ENCODE peak calls at places on chromosomes 2 and 18, in seven cellular contexts. Q, I, A, O, E, K and R are unnamed samples.

GRCh38 chr18:44920441-44920840 is 239.8 kb downstream of the SETBP1 start:
- DNase-seq in Q (no peak), I (no peak), A (no peak), O (no peak), E (no peak), K (no peak), R (no peak)

GRCh38 chr18:57446322-57446721 is 11.1 kb downstream of the ONECUT2 start:
- DNase-seq in Q (no peak), I (no peak), A (peak; percentile 58), O (peak; percentile 27), E (no peak), K (peak; percentile 55), R (peak; percentile 24)

GRCh38 chr18:63339920-63340484 is 20.4 kb upstream of the BCL2 start:
- DNase-seq in Q (peak; percentile 15), I (peak; percentile 35), A (peak; percentile 30), O (peak; percentile 45), E (no peak), K (peak; percentile 53), R (peak; percentile 51)

GRCh38 chr18:59039449-59039848 is 100.2 kb upstream of the SEC11C start:
- DNase-seq in Q (no peak), I (no peak), A (no peak), O (no peak), E (peak; percentile 38), K (no peak), R (no peak)

GRCh38 chr2:3198119-3198518 is 179.5 kb downstream of the EIPR1 start:
- DNase-seq in Q (no peak), I (no peak), A (peak; percentile 58), O (peak; percentile 21), E (no peak), K (peak; percentile 22), R (no peak)

GRCh38 chr2:191302459-191303155 is 57.4 kb downstream of the MYO1B start:
- DNase-seq in Q (peak; percentile 32), I (no peak), A (peak; percentile 69), O (no peak), E (no peak), K (peak; percentile 6), R (peak; percentile 31)

GRCh38 chr2:61460168-61460567 is 10.7 kb downstream of the USP34 start:
- DNase-seq in Q (no peak), I (no peak), A (peak; percentile 64), O (no peak), E (no peak), K (no peak), R (peak; percentile 88)

GRCh38 chr18:35497006-35497333 is 790 bp downstream of the INO80C start:
- DNase-seq in Q (no peak), I (no peak), A (no peak), O (no peak), E (no peak), K (peak; percentile 60), R (peak; percentile 60)

GRCh38 chr2:112674229-112674628 is 28.5 kb downstream of the SLC20A1 start:
- DNase-seq in Q (peak; percentile 10), I (peak; percentile 28), A (no peak), O (no peak), E (peak; percentile 89), K (peak; percentile 58), R (peak; percentile 95)

GRCh38 chr2:192127434-192127833 is 67.3 kb downstream of the TMEFF2 start:
- DNase-seq in Q (no peak), I (no peak), A (no peak), O (no peak), E (no peak), K (no peak), R (no peak)

GRCh38 chr2:235325126-235325525 is 168.7 kb upstream of the AGAP1 start:
- DNase-seq in Q (no peak), I (no peak), A (no peak), O (no peak), E (no peak), K (no peak), R (no peak)

GRCh38 chr18:78948707-78949106 is 30.9 kb upstream of the SALL3 start:
- DNase-seq in Q (no peak), I (no peak), A (no peak), O (no peak), E (no peak), K (no peak), R (no peak)

GRCh38 chr2:206521612-206522011 is 78.3 kb downstream of the ADAM23 start:
- DNase-seq in Q (no peak), I (no peak), A (no peak), O (no peak), E (no peak), K (no peak), R (peak; percentile 1)

GRCh38 chr2:43609304-43609883 is 13.6 kb upstream of the THADA start:
- DNase-seq in Q (peak; percentile 33), I (no peak), A (peak; percentile 66), O (peak; percentile 64), E (no peak), K (peak; percentile 74), R (peak; percentile 63)

GRCh38 chr2:112836695-112837117 is at the start of gene IL1B:
- DNase-seq in Q (peak; percentile 15), I (no peak), A (peak; percentile 16), O (no peak), E (no peak), K (no peak), R (peak; percentile 97)

GRCh38 chr18:79867666-79868065 is 69.9 kb downstream of the KCNG2 start:
- DNase-seq in Q (no peak), I (no peak), A (no peak), O (no peak), E (peak; percentile 48), K (no peak), R (no peak)

GRCh38 chr2:201116115-201116958 is at the start of gene CFLAR:
- DNase-seq in Q (peak; percentile 80), I (peak; percentile 69), A (peak; percentile 80), O (peak; percentile 68), E (peak; percentile 97), K (peak; percentile 88), R (peak; percentile 77)

GRCh38 chr18:23307567-23308295 is 145.4 kb upstream of the RIOK3 start:
- DNase-seq in Q (no peak), I (no peak), A (no peak), O (peak; percentile 40), E (peak; percentile 82), K (no peak), R (peak; percentile 53)

GRCh38 chr2:69770193-69770702 is 28.3 kb downstream of the ANXA4 start:
- DNase-seq in Q (no peak), I (no peak), A (peak; percentile 77), O (no peak), E (no peak), K (peak; percentile 72), R (peak; percentile 70)

GRCh38 chr2:50564781-50565180 is 467.2 kb downstream of the NRXN1 start:
- DNase-seq in Q (no peak), I (no peak), A (no peak), O (no peak), E (no peak), K (no peak), R (no peak)

GRCh38 chr2:114797540-114797939 is 355.1 kb downstream of the DPP10 start:
- DNase-seq in Q (no peak), I (no peak), A (peak; percentile 84), O (no peak), E (no peak), K (no peak), R (no peak)

GRCh38 chr2:118310016-118310877 is 222.0 kb downstream of the INSIG2 start:
- DNase-seq in Q (peak; percentile 30), I (peak; percentile 15), A (no peak), O (no peak), E (no peak), K (peak; percentile 65), R (peak; percentile 19)

GRCh38 chr2:73987109-73987947 is 2.6 kb downstream of the TET3 start:
- DNase-seq in Q (peak; percentile 37), I (no peak), A (no peak), O (no peak), E (peak; percentile 85), K (peak; percentile 78), R (peak; percentile 63)

GRCh38 chr2:95058989-95059601 is 33.6 kb downstream of the MAL start:
- DNase-seq in Q (peak; percentile 95), I (no peak), A (no peak), O (no peak), E (peak; percentile 44), K (no peak), R (no peak)

DNA sequence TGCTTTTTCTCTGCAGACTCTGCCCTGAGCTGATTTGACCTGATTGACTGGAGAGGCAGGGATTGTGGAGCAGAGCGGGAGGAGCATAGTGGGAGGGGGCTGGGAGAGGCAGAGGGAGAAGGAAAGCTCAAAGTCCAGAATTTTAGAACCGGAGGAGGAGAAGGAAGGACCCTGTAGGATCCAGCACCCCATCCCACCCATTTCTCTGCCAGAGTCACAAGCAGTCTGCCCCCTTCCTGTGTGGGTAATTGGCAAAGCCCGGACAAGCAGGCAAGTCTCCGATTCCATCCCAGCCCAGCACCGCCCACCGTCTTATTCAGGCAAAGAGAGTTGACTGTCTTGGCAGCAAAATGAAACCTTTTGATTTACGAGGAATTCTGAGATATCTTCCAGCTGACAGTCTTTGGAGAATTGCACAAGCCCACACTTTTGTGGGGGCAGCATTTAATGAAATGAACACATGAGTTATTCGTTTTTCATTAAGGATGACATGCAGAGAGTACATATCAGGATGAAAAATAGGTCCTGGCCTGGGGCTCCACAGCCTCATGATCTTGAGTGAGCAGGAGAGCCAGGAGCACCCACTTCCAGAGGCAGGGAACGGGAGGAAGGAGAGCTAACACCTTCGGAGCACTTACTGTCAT is 103.1 kb downstream of the MCFD2 start:
- DNase-seq in Q (no peak), I (peak; percentile 83), A (peak; percentile 55), O (no peak), E (peak; percentile 74), K (no peak), R (peak; percentile 98)
- H3K4me3 ChIP-seq in Q (no peak overlapping the region), I (no peak overlapping the region), A (no peak overlapping the region), O (no peak overlapping the region), E (no peak overlapping the region), K (no peak overlapping the region), R (peak overlapping the region; percentile 31)

GRCh38 chr2:181738074-181738473 is 57.8 kb upstream of the NEUROD1 start:
- DNase-seq in Q (no peak), I (no peak), A (peak; percentile 30), O (peak; percentile 9), E (no peak), K (peak; percentile 8), R (peak; percentile 26)
- TF ChIP-seq CTCF in Q (no peak), I (no peak), A (peak; percentile 17), O (peak; percentile 45), E (no peak), K (peak; percentile 21), R (peak; percentile 21)

DNA sequence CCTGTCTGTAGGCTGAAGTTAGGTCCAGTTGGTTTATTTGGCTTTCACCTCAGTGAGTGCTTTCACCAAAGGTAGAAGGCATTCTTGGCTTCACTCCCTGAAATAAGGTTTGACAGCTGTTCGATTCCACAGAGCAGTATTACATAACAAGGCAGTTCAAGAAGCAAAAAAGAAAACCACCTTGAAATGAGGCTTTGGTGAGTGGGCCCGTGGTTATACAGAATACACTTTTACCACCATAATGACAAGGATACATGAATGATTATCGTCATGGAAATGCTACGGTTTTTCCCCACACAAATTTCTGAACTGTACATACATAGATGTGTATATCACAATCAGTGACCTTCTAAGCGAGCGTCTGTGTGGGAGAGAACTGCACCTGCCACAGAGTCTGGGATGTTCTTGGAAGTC is 80.0 kb upstream of the CHRNA1 start:
- DNase-seq in Q (no peak), I (no peak), A (no peak), O (no peak), E (no peak), K (no peak), R (no peak)
- H3K4me3 ChIP-seq in Q (no peak overlapping the region), I (no peak overlapping the region), A (no peak overlapping the region), O (no peak overlapping the region), E (no peak overlapping the region), K (no peak overlapping the region), R (no peak overlapping the region)

DNA sequence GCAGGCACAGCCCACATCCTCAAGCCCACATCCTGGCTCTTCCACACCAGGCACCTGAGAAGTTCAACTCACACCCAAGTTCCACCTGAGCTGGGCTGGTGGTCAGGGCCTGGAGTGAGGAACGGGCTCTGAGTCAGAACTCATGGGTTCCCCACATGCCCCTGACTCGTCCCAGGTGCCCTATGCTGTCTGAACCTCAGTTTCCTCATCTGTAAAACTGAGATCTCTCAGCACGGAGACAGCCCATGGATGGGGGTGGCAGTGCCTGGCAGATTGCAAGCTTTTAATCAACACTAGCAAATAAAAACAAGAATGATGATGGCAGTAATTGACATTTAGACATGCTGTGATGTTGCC is 307.8 kb downstream of the NDUFA10 start:
- DNase-seq in Q (no peak), I (no peak), A (no peak), O (no peak), E (peak; percentile 64), K (no peak), R (no peak)
- TF ChIP-seq CTCF in Q (no peak), I (no peak), A (no peak), O (no peak), E (no peak), K (no peak), R (no peak)